ENCODE peak calls at places on chromosomes 4 and X, in seven cellular contexts. Y is lower leg skin, F is GM23248, N is right lobe of liver, R is AG10803, M is foreskin fibroblast, W is PC-3. V is an unnamed sample.
A peak's percentile ranks its signal among the peaks of the same experiment; 100 is the strongest.

GRCh38 chr4:99076292-99076976 is 12.2 kb downstream of the ADH5 start:
- DNase-seq in Y (no peak), F (no peak), N (no peak), R (no peak), M (no peak), W (no peak), V (no peak)

GRCh38 chr4:87050596-87050995 is 115.8 kb downstream of the AFF1 start:
- DNase-seq in Y (no peak), F (no peak), N (no peak), R (no peak), M (no peak), W (no peak), V (no peak)

GRCh38 chr4:99586747-99587146 is 12.1 kb downstream of the MTTP start:
- DNase-seq in Y (no peak), F (no peak), N (no peak), R (no peak), M (no peak), W (no peak), V (no peak)

GRCh38 chrX:73524906-73525305 is 38.1 kb upstream of the CHIC1 start:
- DNase-seq in Y (no peak), F (no peak), N (no peak), R (no peak), M (no peak), W (no peak), V (no peak)

GRCh38 chrX:2342878-2343277 is 157.9 kb downstream of the DHRSX start:
- DNase-seq in Y (peak; percentile 18), F (peak; percentile 36), N (no peak), R (peak; percentile 62), M (peak; percentile 80), W (no peak), V (no peak)

GRCh38 chrX:16436348-16437188 is 213.4 kb upstream of the S100G start:
- DNase-seq in Y (peak; percentile 91), F (peak; percentile 72), N (peak; percentile 62), R (peak; percentile 71), M (peak; percentile 84), W (peak; percentile 91), V (peak; percentile 47)

GRCh38 chr4:168566736-168567135 is 69.9 kb downstream of the PALLD start:
- DNase-seq in Y (no peak), F (no peak), N (no peak), R (no peak), M (no peak), W (no peak), V (no peak)

GRCh38 chrX:126733874-126734273 is 85.7 kb upstream of the PRR32 start:
- DNase-seq in Y (no peak), F (no peak), N (no peak), R (no peak), M (no peak), W (no peak), V (no peak)

GRCh38 chr4:78661086-78661690 is 109.6 kb downstream of the ANXA3 start:
- DNase-seq in Y (no peak), F (no peak), N (no peak), R (no peak), M (no peak), W (no peak), V (no peak)

GRCh38 chr4:165079476-165079875 is 25.8 kb downstream of the TRIM75 start:
- DNase-seq in Y (no peak), F (no peak), N (peak; percentile 86), R (no peak), M (no peak), W (peak; percentile 31), V (peak; percentile 68)

GRCh38 chr4:183532823-183533222 is 28.0 kb downstream of the ING2 start:
- DNase-seq in Y (no peak), F (no peak), N (no peak), R (peak; percentile 62), M (peak; percentile 42), W (peak; percentile 80), V (no peak)

GRCh38 chrX:56233100-56233499 is 944 bp downstream of the KLF8 start:
- DNase-seq in Y (no peak), F (peak; percentile 46), N (no peak), R (no peak), M (peak; percentile 25), W (no peak), V (no peak)

GRCh38 chrX:77087529-77088169 is 359.5 kb upstream of the FGF16 start:
- DNase-seq in Y (no peak), F (peak; percentile 23), N (no peak), R (peak; percentile 13), M (peak; percentile 19), W (peak; percentile 54), V (peak; percentile 26)

GRCh38 chrX:31588355-31588754 is 516.5 kb upstream of the FTHL17 start:
- DNase-seq in Y (no peak), F (no peak), N (no peak), R (no peak), M (no peak), W (no peak), V (peak; percentile 55)

GRCh38 chr4:48472794-48473193 is 10.3 kb upstream of the SLC10A4 start:
- DNase-seq in Y (no peak), F (no peak), N (no peak), R (no peak), M (no peak), W (no peak), V (no peak)

GRCh38 chr4:127425911-127426310 is 206.8 kb upstream of the INTU start:
- DNase-seq in Y (no peak), F (no peak), N (no peak), R (no peak), M (no peak), W (no peak), V (no peak)
- H3K4me3 ChIP-seq in Y (no peak overlapping the region), F (no peak overlapping the region), N (no peak overlapping the region), R (no peak overlapping the region), M (no peak overlapping the region), W (no peak overlapping the region), V (no peak overlapping the region)

GRCh38 chr4:109049926-109050325 is 252.5 kb downstream of the COL25A1 start:
- DNase-seq in Y (no peak), F (no peak), N (no peak), R (no peak), M (no peak), W (no peak), V (no peak)

GRCh38 chr4:109051054-109051453 is 251.4 kb downstream of the COL25A1 start:
- DNase-seq in Y (no peak), F (no peak), N (no peak), R (no peak), M (no peak), W (no peak), V (no peak)

GRCh38 chr4:109044446-109044845 is 258.0 kb downstream of the COL25A1 start:
- DNase-seq in Y (no peak), F (no peak), N (no peak), R (no peak), M (peak; percentile 8), W (no peak), V (no peak)

GRCh38 chr4:109043286-109043685 is 259.2 kb downstream of the COL25A1 start:
- DNase-seq in Y (no peak), F (no peak), N (no peak), R (no peak), M (no peak), W (no peak), V (no peak)

DNA sequence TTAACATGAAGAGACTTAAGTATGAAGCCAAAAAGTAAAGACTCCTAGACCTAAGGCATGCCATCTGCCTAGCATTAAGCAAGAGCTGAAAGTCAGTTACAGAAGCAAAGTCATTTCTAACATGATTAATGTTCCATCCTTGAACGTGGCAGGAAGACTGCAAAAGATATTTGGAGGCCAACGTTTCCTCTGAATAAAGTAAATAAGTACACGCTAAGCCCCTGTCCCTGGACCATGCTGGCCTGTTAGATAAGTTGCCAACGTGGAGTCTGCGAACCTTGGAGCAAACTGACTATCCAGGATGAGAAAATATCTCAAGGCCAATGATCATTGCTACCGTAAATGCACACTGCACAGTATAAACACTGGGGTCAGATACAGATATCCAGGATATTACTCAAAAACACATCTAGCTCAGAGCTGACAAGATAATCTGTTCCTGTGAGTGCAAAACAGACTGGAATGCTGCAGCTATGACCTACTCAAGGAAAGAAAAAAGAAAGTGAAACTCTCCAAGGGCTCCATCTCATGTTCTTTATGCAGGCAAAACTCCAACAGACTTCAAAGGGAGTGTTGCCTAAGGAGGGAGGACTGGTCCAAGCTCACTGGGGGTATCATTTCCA is 255.8 kb downstream of the COL25A1 start:
- DNase-seq in Y (no peak), F (peak; percentile 66), N (no peak), R (peak; percentile 63), M (peak; percentile 63), W (no peak), V (no peak)
- H3K4me3 ChIP-seq in Y (no peak overlapping the region), F (peak overlapping the region; percentile 58), N (no peak overlapping the region), R (peak overlapping the region; percentile 49), M (peak overlapping the region; percentile 23), W (no peak overlapping the region), V (no peak overlapping the region)

GRCh38 chrX:129956765-129957164 is 25.7 kb upstream of the BCORL1 start:
- DNase-seq in Y (no peak), F (no peak), N (no peak), R (no peak), M (no peak), W (no peak), V (no peak)
- H3K4me3 ChIP-seq in Y (no peak overlapping the region), F (peak overlapping the region; percentile 58), N (no peak overlapping the region), R (peak overlapping the region; percentile 35), M (peak overlapping the region; percentile 22), W (no peak overlapping the region), V (peak overlapping the region; percentile 36)

GRCh38 chrX:13144927-13145659 is 100.7 kb upstream of the FAM9C start:
- DNase-seq in Y (no peak), F (peak; percentile 30), N (no peak), R (no peak), M (no peak), W (no peak), V (no peak)
- H3K4me3 ChIP-seq in Y (no peak overlapping the region), F (no peak overlapping the region), N (no peak overlapping the region), R (no peak overlapping the region), M (no peak overlapping the region), W (no peak overlapping the region), V (no peak overlapping the region)

DNA sequence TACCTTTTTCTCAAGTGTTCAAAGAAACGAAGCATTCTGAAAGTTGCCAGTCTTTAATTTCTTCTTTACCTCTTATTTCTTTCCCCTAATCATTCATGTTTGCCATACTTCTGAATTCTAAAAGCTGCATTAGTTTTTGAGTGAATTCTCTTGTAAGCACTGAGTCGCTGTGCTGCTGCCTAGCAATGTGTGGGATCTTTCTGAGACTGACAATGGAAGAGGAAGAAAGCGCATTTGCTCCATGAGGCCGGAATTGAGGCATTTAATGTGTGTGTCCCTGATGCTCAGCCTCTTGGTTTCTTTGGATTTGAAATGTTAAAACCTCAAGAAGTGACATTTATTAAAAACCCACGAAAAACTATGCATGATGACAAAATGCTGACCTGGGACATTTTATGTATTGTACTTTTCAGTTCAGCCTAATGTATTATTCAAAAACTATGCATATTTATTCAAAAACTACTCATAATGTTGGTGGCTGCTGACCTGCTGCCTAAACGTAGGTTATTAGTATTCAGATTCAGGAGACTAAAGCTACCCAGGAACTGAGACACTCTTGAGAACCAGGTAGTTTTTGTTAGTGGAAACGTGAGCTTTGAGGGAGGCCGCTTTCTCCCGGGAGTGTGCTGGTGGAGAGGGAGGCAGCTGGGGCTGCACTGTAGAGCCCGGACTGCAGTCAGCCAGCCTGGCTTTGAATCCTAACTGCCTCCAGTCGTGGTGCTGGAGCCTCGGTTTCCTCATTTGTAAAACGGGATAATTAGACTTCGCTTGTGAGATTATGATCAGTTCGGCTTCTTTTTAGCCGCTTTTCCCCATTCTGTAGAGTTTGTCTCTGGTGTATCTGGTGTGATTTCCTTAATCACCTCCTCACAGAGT is 11.3 kb downstream of the RGS12 start:
- DNase-seq in Y (peak; percentile 53), F (no peak), N (peak; percentile 27), R (no peak), M (no peak), W (no peak), V (no peak)
- H3K4me3 ChIP-seq in Y (no peak overlapping the region), F (no peak overlapping the region), N (no peak overlapping the region), R (no peak overlapping the region), M (no peak overlapping the region), W (no peak overlapping the region), V (no peak overlapping the region)

V was measured in bronchial epithelial cell.